ENCODE peak calls at places on chromosomes 11 and 22, in five cellular contexts. L is fibroblast of lung; J is CD8-positive, alpha-beta T cell; R is heart right ventricle; N is HAP-1. F is an unnamed sample. For H3K4me1, the result is how much of the 10 kb centered on the place peaks cover.

GRCh38 chr11:125239585-125240331 is 75.2 kb downstream of the PKNOX2 start:
- DNase-seq in L (no peak), J (no peak), R (no peak), N (no peak), F (no peak)

GRCh38 chr11:33564856-33565453 is 135.7 kb downstream of the C11orf91 start:
- DNase-seq in L (no peak), J (no peak), R (no peak), N (no peak), F (no peak)

GRCh38 chr11:22927793-22928192 is 67.5 kb upstream of the CCDC179 start:
- DNase-seq in L (no peak), J (no peak), R (no peak), N (no peak), F (no peak)

GRCh38 chr22:37443086-37443485 is 15.8 kb upstream of the ELFN2 start:
- DNase-seq in L (no peak), J (no peak), R (no peak), N (no peak), F (no peak)

GRCh38 chr22:33658775-33659174 is 261.5 kb downstream of the LARGE1 start:
- DNase-seq in L (no peak), J (no peak), R (peak), N (no peak), F (no peak)

GRCh38 chr11:102592634-102593581 is 32.2 kb downstream of the MMP20 start:
- DNase-seq in L (peak), J (no peak), R (no peak), N (peak), F (no peak)

GRCh38 chr11:134379241-134379640 is 32.8 kb downstream of the B3GAT1 start:
- DNase-seq in L (no peak), J (no peak), R (no peak), N (no peak), F (no peak)

GRCh38 chr11:134575504-134576230 is 163.6 kb upstream of the B3GAT1 start:
- DNase-seq in L (no peak), J (no peak), R (no peak), N (no peak), F (no peak)

GRCh38 chr11:16609769-16610168 is 128.7 kb upstream of the C11orf58 start:
- DNase-seq in L (no peak), J (no peak), R (no peak), N (no peak), F (no peak)

GRCh38 chr11:129960216-129961214 is 42.1 kb downstream of the PRDM10 start:
- DNase-seq in L (peak), J (no peak), R (no peak), N (no peak), F (no peak)

GRCh38 chr11:9601041-9601875 is 27.8 kb downstream of the WEE1 start:
- DNase-seq in L (peak), J (peak), R (no peak), N (no peak), F (peak)

GRCh38 chr22:33923033-33923432 is 2.8 kb upstream of the LARGE1 start:
- DNase-seq in L (peak), J (no peak), R (no peak), N (no peak), F (no peak)

GRCh38 chr11:69986421-69987229 is 91.5 kb upstream of the ANO1 start:
- DNase-seq in L (no peak), J (no peak), R (peak), N (no peak), F (no peak)

GRCh38 chr11:34840736-34841386 is 75.3 kb downstream of the APIP start:
- DNase-seq in L (peak), J (no peak), R (no peak), N (peak), F (no peak)

GRCh38 chr11:9609002-9609759 is 35.7 kb downstream of the WEE1 start:
- DNase-seq in L (no peak), J (no peak), R (no peak), N (no peak), F (no peak)

GRCh38 chr11:304915-305833 is 2.4 kb upstream of the IFITM2 start:
- DNase-seq in L (peak), J (peak), R (peak), N (peak), F (peak)

GRCh38 chr22:37607010-37607911 is 1.4 kb upstream of the GGA1 start:
- DNase-seq in L (peak), J (peak), R (peak), N (peak), F (peak)

GRCh38 chr22:43860831-43861230 is 1.5 kb downstream of the SULT4A1 start:
- DNase-seq in L (no peak), J (no peak), R (no peak), N (no peak), F (no peak)

GRCh38 chr11:76765863-76766350 is 17.2 kb upstream of the TSKU start:
- DNase-seq in L (peak), J (no peak), R (no peak), N (no peak), F (no peak)

GRCh38 chr22:36383110-36383581 is 4.6 kb downstream of the MYH9 start:
- DNase-seq in L (peak), J (peak), R (no peak), N (no peak), F (no peak)

GRCh38 chr11:71936825-71937224 is 8.0 kb downstream of the RNF121 start:
- DNase-seq in L (peak), J (no peak), R (no peak), N (no peak), F (no peak)

GRCh38 chr11:76030973-76031590 is 175.2 kb downstream of the WNT11 start:
- DNase-seq in L (peak), J (no peak), R (no peak), N (no peak), F (no peak)

GRCh38 chr11:5626191-5626590 is 1.4 kb downstream of the TRIM34 start:
- DNase-seq in L (no peak), J (no peak), R (no peak), N (no peak), F (no peak)

GRCh38 chr11:2898366-2899079 is 12.9 kb upstream of the CDKN1C start:
- DNase-seq in L (peak), J (peak), R (peak), N (no peak), F (no peak)

GRCh38 chr11:22920939-22921565 is 60.8 kb upstream of the CCDC179 start:
- DNase-seq in L (peak), J (no peak), R (no peak), N (peak), F (peak)

GRCh38 chr22:20957691-20958440 is 9.2 kb upstream of the AIFM3 start:
- DNase-seq in L (peak), J (no peak), R (peak), N (peak), F (no peak)

GRCh38 chr11:21582791-21583190 is 610.1 kb upstream of the ANO5 start:
- DNase-seq in L (no peak), J (no peak), R (no peak), N (no peak), F (no peak)

GRCh38 chr11:69658606-69659450 is 16.3 kb downstream of the LTO1 start:
- DNase-seq in L (no peak), J (no peak), R (no peak), N (peak), F (no peak)

GRCh38 chr11:33266418-33267215 is 9.4 kb downstream of the HIPK3 start:
- DNase-seq in L (peak), J (no peak), R (peak), N (peak), F (no peak)

GRCh38 chr11:96341237-96342130 is 1.5 kb downstream of the MAML2 start:
- DNase-seq in L (peak), J (peak), R (peak), N (peak), F (peak)

GRCh38 chr11:96306933-96307747 is 35.9 kb downstream of the MAML2 start:
- DNase-seq in L (peak), J (peak), R (no peak), N (peak), F (peak)

GRCh38 chr11:84687433-84687832 is 939.7 kb downstream of the DLG2 start:
- DNase-seq in L (no peak), J (no peak), R (no peak), N (no peak), F (no peak)

GRCh38 chr11:47516984-47517853 is 35.7 kb downstream of the CELF1 start:
- DNase-seq in L (no peak), J (no peak), R (no peak), N (no peak), F (no peak)
- H3K4me1 ChIP-seq in L (under half), J (half or more), R (half or more), N (under half), F (under half)

GRCh38 chr11:118915396-118915795 is 10.3 kb downstream of the BCL9L start:
- DNase-seq in L (no peak), J (no peak), R (no peak), N (no peak), F (no peak)
- H3K4me1 ChIP-seq in L (half or more), J (half or more), R (half or more), N (under half), F (half or more)

DNA sequence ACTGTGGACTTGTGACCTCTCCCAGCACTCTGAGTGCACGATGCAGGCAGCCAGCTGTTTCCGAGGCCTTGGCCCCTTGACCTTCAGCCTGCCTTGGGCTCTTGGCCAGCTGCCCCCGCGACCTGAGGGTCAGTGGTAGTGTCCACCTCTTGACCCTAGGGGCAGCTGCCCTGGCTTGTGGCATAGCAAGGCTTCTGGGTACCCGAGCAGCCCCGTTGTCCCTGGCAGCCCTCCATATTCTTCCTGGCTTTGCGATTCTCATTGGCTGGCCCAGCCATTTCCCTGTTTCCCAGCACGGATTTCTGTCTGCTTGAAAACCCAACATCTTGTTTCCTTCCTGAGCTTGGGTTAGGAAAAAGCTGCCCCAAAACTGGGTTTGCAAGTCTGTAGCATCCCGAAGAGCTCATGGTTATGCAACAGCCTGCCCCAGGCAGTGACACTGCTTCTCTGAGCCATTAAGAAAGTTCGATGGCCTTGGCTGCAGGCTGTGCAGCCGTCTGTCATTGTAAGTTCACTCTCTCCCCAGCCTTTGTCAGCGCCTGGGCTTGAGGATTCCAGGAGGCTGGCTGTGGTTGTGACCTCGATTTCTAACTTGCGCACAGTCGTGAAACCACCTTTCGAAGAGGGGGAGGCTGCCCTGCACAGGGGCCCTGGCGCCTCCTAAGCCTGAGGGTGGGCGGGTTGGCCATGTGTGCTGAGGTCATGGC is 48.8 kb downstream of the FBLN1 start:
- DNase-seq in L (peak), J (peak), R (peak), N (no peak), F (no peak)
- H3K4me1 ChIP-seq in L (under half), J (under half), R (under half), N (under half), F (under half)

GRCh38 chr11:27204527-27204926 is 158.5 kb downstream of the CCDC34 start:
- DNase-seq in L (peak), J (no peak), R (no peak), N (peak), F (no peak)

GRCh38 chr11:27205269-27205668 is 157.7 kb downstream of the CCDC34 start:
- DNase-seq in L (no peak), J (no peak), R (no peak), N (no peak), F (no peak)

GRCh38 chr11:27207025-27207650 is 155.9 kb downstream of the CCDC34 start:
- DNase-seq in L (peak), J (no peak), R (no peak), N (no peak), F (no peak)

GRCh38 chr11:27208846-27209245 is 154.2 kb downstream of the CCDC34 start:
- DNase-seq in L (no peak), J (no peak), R (no peak), N (no peak), F (no peak)

GRCh38 chr11:27205779-27206549 is 157.1 kb downstream of the CCDC34 start:
- DNase-seq in L (no peak), J (no peak), R (no peak), N (no peak), F (no peak)
- H3K4me1 ChIP-seq in L (under half), J (under half), R (under half), N (half or more), F (under half)

GRCh38 chr11:80914311-80914710 is 1473.5 kb upstream of the TENM4 start:
- DNase-seq in L (no peak), J (no peak), R (no peak), N (no peak), F (no peak)
- H3K4me1 ChIP-seq in L (under half), J (under half), R (under half), N (under half), F (under half)

DNA sequence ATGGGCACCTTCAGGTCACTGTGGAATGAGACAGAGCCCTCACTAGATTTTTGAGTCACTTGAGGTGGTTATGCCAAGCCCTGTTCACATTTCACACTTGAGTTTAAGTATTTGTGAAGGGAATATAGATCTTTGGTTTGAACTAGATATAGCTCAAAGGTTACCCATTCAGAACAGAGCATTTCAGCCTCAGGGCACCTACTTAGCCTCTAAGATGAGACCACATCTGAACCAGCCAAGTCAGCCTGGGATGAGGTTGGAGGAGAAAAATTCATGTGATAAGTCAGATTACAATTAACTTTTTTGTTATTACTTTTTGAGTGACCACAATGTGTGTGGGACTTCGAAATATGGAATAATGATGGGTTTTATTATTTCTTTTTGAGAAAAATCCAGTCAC is 127.8 kb downstream of the TEAD1 start:
- DNase-seq in L (no peak), J (no peak), R (no peak), N (peak), F (no peak)
- H3K4me1 ChIP-seq in L (under half), J (under half), R (under half), N (half or more), F (under half)